ENCODE peak calls at places on chromosome 7, in eight cellular contexts. One of them, this sample, is unnamed.

GRCh38 chr7:111330235-111330523 is 232.1 kb downstream of the IMMP2L start:
- DNase-seq in sciatic nerve: no peak
- DNase-seq in stimulated activated naive B cell treated with anti-CD40 and anti-IgM and Interleukin-4, amounts not matched to agents 10 μg/mL and 1 μg/mL and 100 μg/mL, for 72 hours: no peak
- DNase-seq in lower leg skin: no peak
- DNase-seq in right lobe of liver: no peak
- DNase-seq in iPS-NIHi11: no peak
- DNase-seq in kidney glomerular epithelial cell: no peak
- DNase-seq in EL: no peak
- DNase-seq in this sample: no peak

GRCh38 chr7:134613623-134614347 is 32.9 kb upstream of the BPGM start:
- DNase-seq in sciatic nerve: no peak
- DNase-seq in stimulated activated naive B cell treated with anti-CD40 and anti-IgM and Interleukin-4, amounts not matched to agents 10 μg/mL and 1 μg/mL and 100 μg/mL, for 72 hours: no peak
- DNase-seq in lower leg skin: peak
- DNase-seq in right lobe of liver: no peak
- DNase-seq in iPS-NIHi11: no peak
- DNase-seq in kidney glomerular epithelial cell: peak
- DNase-seq in EL: peak
- DNase-seq in this sample: no peak

GRCh38 chr7:117648203-117648866 is 168.5 kb downstream of the CFTR start:
- DNase-seq in sciatic nerve: no peak
- DNase-seq in stimulated activated naive B cell treated with anti-CD40 and anti-IgM and Interleukin-4, amounts not matched to agents 10 μg/mL and 1 μg/mL and 100 μg/mL, for 72 hours: no peak
- DNase-seq in lower leg skin: no peak
- DNase-seq in right lobe of liver: no peak
- DNase-seq in iPS-NIHi11: no peak
- DNase-seq in kidney glomerular epithelial cell: no peak
- DNase-seq in EL: no peak
- DNase-seq in this sample: no peak

GRCh38 chr7:234041-234711 is 41.8 kb downstream of the FAM20C start:
- DNase-seq in sciatic nerve: peak
- DNase-seq in stimulated activated naive B cell treated with anti-CD40 and anti-IgM and Interleukin-4, amounts not matched to agents 10 μg/mL and 1 μg/mL and 100 μg/mL, for 72 hours: no peak
- DNase-seq in lower leg skin: peak
- DNase-seq in right lobe of liver: no peak
- DNase-seq in iPS-NIHi11: no peak
- DNase-seq in kidney glomerular epithelial cell: no peak
- DNase-seq in EL: no peak
- DNase-seq in this sample: no peak

GRCh38 chr7:81623251-81623855 is 146.5 kb downstream of the HGF start:
- DNase-seq in sciatic nerve: no peak
- DNase-seq in stimulated activated naive B cell treated with anti-CD40 and anti-IgM and Interleukin-4, amounts not matched to agents 10 μg/mL and 1 μg/mL and 100 μg/mL, for 72 hours: no peak
- DNase-seq in lower leg skin: no peak
- DNase-seq in right lobe of liver: no peak
- DNase-seq in iPS-NIHi11: no peak
- DNase-seq in kidney glomerular epithelial cell: no peak
- DNase-seq in EL: no peak
- DNase-seq in this sample: no peak

GRCh38 chr7:75732764-75733630 is 5.7 kb downstream of the HIP1 start:
- DNase-seq in sciatic nerve: no peak
- DNase-seq in stimulated activated naive B cell treated with anti-CD40 and anti-IgM and Interleukin-4, amounts not matched to agents 10 μg/mL and 1 μg/mL and 100 μg/mL, for 72 hours: no peak
- DNase-seq in lower leg skin: no peak
- DNase-seq in right lobe of liver: no peak
- DNase-seq in iPS-NIHi11: no peak
- DNase-seq in kidney glomerular epithelial cell: peak
- DNase-seq in EL: peak
- DNase-seq in this sample: no peak

GRCh38 chr7:44060948-44061644 is 4.3 kb downstream of the PGAM2 start:
- DNase-seq in sciatic nerve: peak
- DNase-seq in stimulated activated naive B cell treated with anti-CD40 and anti-IgM and Interleukin-4, amounts not matched to agents 10 μg/mL and 1 μg/mL and 100 μg/mL, for 72 hours: no peak
- DNase-seq in lower leg skin: no peak
- DNase-seq in right lobe of liver: no peak
- DNase-seq in iPS-NIHi11: no peak
- DNase-seq in kidney glomerular epithelial cell: no peak
- DNase-seq in EL: no peak
- DNase-seq in this sample: no peak

GRCh38 chr7:55641811-55642210 is 69.5 kb upstream of the VOPP1 start:
- DNase-seq in sciatic nerve: no peak
- DNase-seq in stimulated activated naive B cell treated with anti-CD40 and anti-IgM and Interleukin-4, amounts not matched to agents 10 μg/mL and 1 μg/mL and 100 μg/mL, for 72 hours: no peak
- DNase-seq in lower leg skin: no peak
- DNase-seq in right lobe of liver: no peak
- DNase-seq in iPS-NIHi11: no peak
- DNase-seq in kidney glomerular epithelial cell: no peak
- DNase-seq in EL: no peak
- DNase-seq in this sample: no peak

GRCh38 chr7:125661677-125662076 is 732.1 kb upstream of the POT1 start:
- DNase-seq in sciatic nerve: no peak
- DNase-seq in stimulated activated naive B cell treated with anti-CD40 and anti-IgM and Interleukin-4, amounts not matched to agents 10 μg/mL and 1 μg/mL and 100 μg/mL, for 72 hours: no peak
- DNase-seq in lower leg skin: no peak
- DNase-seq in right lobe of liver: no peak
- DNase-seq in iPS-NIHi11: no peak
- DNase-seq in kidney glomerular epithelial cell: no peak
- DNase-seq in EL: no peak
- DNase-seq in this sample: peak

GRCh38 chr7:47418910-47419309 is 163.0 kb downstream of the TNS3 start:
- DNase-seq in sciatic nerve: no peak
- DNase-seq in stimulated activated naive B cell treated with anti-CD40 and anti-IgM and Interleukin-4, amounts not matched to agents 10 μg/mL and 1 μg/mL and 100 μg/mL, for 72 hours: no peak
- DNase-seq in lower leg skin: no peak
- DNase-seq in right lobe of liver: no peak
- DNase-seq in iPS-NIHi11: no peak
- DNase-seq in kidney glomerular epithelial cell: peak
- DNase-seq in EL: peak
- DNase-seq in this sample: no peak

GRCh38 chr7:111401516-111401915 is 160.8 kb downstream of the IMMP2L start:
- DNase-seq in sciatic nerve: no peak
- DNase-seq in stimulated activated naive B cell treated with anti-CD40 and anti-IgM and Interleukin-4, amounts not matched to agents 10 μg/mL and 1 μg/mL and 100 μg/mL, for 72 hours: no peak
- DNase-seq in lower leg skin: no peak
- DNase-seq in right lobe of liver: no peak
- DNase-seq in iPS-NIHi11: no peak
- DNase-seq in kidney glomerular epithelial cell: no peak
- DNase-seq in EL: no peak
- DNase-seq in this sample: no peak

GRCh38 chr7:71148098-71148497 is 16.2 kb downstream of the GALNT17 start:
- DNase-seq in sciatic nerve: no peak
- DNase-seq in stimulated activated naive B cell treated with anti-CD40 and anti-IgM and Interleukin-4, amounts not matched to agents 10 μg/mL and 1 μg/mL and 100 μg/mL, for 72 hours: no peak
- DNase-seq in lower leg skin: no peak
- DNase-seq in right lobe of liver: no peak
- DNase-seq in iPS-NIHi11: no peak
- DNase-seq in kidney glomerular epithelial cell: no peak
- DNase-seq in EL: no peak
- DNase-seq in this sample: no peak

GRCh38 chr7:101550641-101551531 is 78.2 kb downstream of the MYL10 start:
- DNase-seq in sciatic nerve: peak
- DNase-seq in stimulated activated naive B cell treated with anti-CD40 and anti-IgM and Interleukin-4, amounts not matched to agents 10 μg/mL and 1 μg/mL and 100 μg/mL, for 72 hours: no peak
- DNase-seq in lower leg skin: no peak
- DNase-seq in right lobe of liver: no peak
- DNase-seq in iPS-NIHi11: no peak
- DNase-seq in kidney glomerular epithelial cell: no peak
- DNase-seq in EL: no peak
- DNase-seq in this sample: no peak

GRCh38 chr7:109354000-109354399 is 784.3 kb downstream of the DNAJB9 start:
- DNase-seq in sciatic nerve: no peak
- DNase-seq in stimulated activated naive B cell treated with anti-CD40 and anti-IgM and Interleukin-4, amounts not matched to agents 10 μg/mL and 1 μg/mL and 100 μg/mL, for 72 hours: no peak
- DNase-seq in lower leg skin: no peak
- DNase-seq in right lobe of liver: no peak
- DNase-seq in iPS-NIHi11: no peak
- DNase-seq in kidney glomerular epithelial cell: no peak
- DNase-seq in EL: no peak
- DNase-seq in this sample: peak

GRCh38 chr7:107659666-107660065 is 962 bp upstream of the SLC26A4 start:
- DNase-seq in sciatic nerve: no peak
- DNase-seq in stimulated activated naive B cell treated with anti-CD40 and anti-IgM and Interleukin-4, amounts not matched to agents 10 μg/mL and 1 μg/mL and 100 μg/mL, for 72 hours: peak
- DNase-seq in lower leg skin: no peak
- DNase-seq in right lobe of liver: no peak
- DNase-seq in iPS-NIHi11: no peak
- DNase-seq in kidney glomerular epithelial cell: no peak
- DNase-seq in EL: peak
- DNase-seq in this sample: peak

This sample was measured in mesendoderm.